ENCODE peak calls at places on chromosomes 3 and 15, in five cellular contexts. U is IMR-90, V is neuronal stem cell, L is mesendoderm, H is trophoblast cell. Y is an unnamed sample.

GRCh38 chr3:61575893-61576292 is 14.5 kb downstream of the PTPRG start:
- DNase-seq in H (no peak), V (no peak), U (no peak), L (no peak), Y (no peak)

GRCh38 chr3:136858381-136858780 is 3.6 kb upstream of the NCK1 start:
- DNase-seq in V (no peak), H (no peak), U (no peak), L (no peak), Y (no peak)

GRCh38 chr3:155804298-155804697 is 1.8 kb downstream of the C3orf33 start:
- DNase-seq in L (no peak), H (no peak), U (no peak), V (no peak), Y (no peak)

GRCh38 chr3:174488527-174488926 is 370.6 kb upstream of the NAALADL2 start:
- DNase-seq in H (no peak), V (no peak), L (no peak), U (peak), Y (no peak)

GRCh38 chr15:43527016-43527801 is 9.8 kb downstream of the MAP1A start:
- DNase-seq in V (no peak), H (no peak), U (no peak), L (no peak), Y (no peak)

GRCh38 chr15:60385620-60386552 is 11.9 kb downstream of the ANXA2 start:
- DNase-seq in V (no peak), H (no peak), U (no peak), L (no peak), Y (no peak)

GRCh38 chr15:50803479-50803878 is 38.0 kb upstream of the SPPL2A start:
- DNase-seq in H (no peak), V (no peak), U (no peak), L (no peak), Y (no peak)

GRCh38 chr15:57384024-57384423 is 7.7 kb downstream of the CGNL1 start:
- DNase-seq in L (no peak), V (no peak), U (no peak), H (no peak), Y (no peak)

GRCh38 chr3:40829876-40830275 is 305.1 kb downstream of the ZNF621 start:
- DNase-seq in H (no peak), L (no peak), V (no peak), U (no peak), Y (no peak)

GRCh38 chr3:58237940-58238681 is 519 bp downstream of the ABHD6 start:
- DNase-seq in L (peak), V (peak), H (peak), U (peak), Y (peak)

GRCh38 chr3:125112981-125113380 is 57.2 kb upstream of the HEG1 start:
- DNase-seq in U (no peak), V (no peak), L (no peak), H (no peak), Y (no peak)

GRCh38 chr15:85025516-85026279 is 44.0 kb downstream of the PDE8A start:
- DNase-seq in U (no peak), H (no peak), V (no peak), L (no peak), Y (no peak)

GRCh38 chr15:37109151-37109912 is 9.0 kb upstream of the MEIS2 start:
- DNase-seq in H (no peak), L (peak), U (no peak), V (peak), Y (peak)

GRCh38 chr3:10334042-10334441 is 13.1 kb upstream of the SEC13 start:
- DNase-seq in H (no peak), V (no peak), L (no peak), U (no peak), Y (no peak)

GRCh38 chr3:188019761-188020160 is 134.2 kb upstream of the LPP start:
- DNase-seq in V (no peak), L (no peak), H (no peak), U (no peak), Y (no peak)

GRCh38 chr15:83565553-83566159 is 88.3 kb upstream of the ADAMTSL3 start:
- DNase-seq in U (peak), V (peak), L (peak), H (no peak), Y (no peak)

GRCh38 chr3:117893638-117894037 is 1141.0 kb downstream of the IGSF11 start:
- DNase-seq in L (no peak), H (no peak), U (no peak), V (no peak), Y (no peak)

GRCh38 chr15:38217788-38218609 is 34.6 kb upstream of the SPRED1 start:
- DNase-seq in U (no peak), V (no peak), L (no peak), H (peak), Y (no peak)

GRCh38 chr15:100948430-100948762 is 29.2 kb downstream of the LRRK1 start:
- DNase-seq in H (no peak), U (no peak), V (no peak), L (no peak), Y (no peak)

GRCh38 chr3:167780214-167780613 is 44.7 kb downstream of the SERPINI1 start:
- DNase-seq in V (no peak), L (no peak), U (no peak), H (no peak), Y (no peak)

GRCh38 chr3:142613491-142613890 is 17.3 kb downstream of the PLS1 start:
- DNase-seq in H (no peak), V (no peak), U (no peak), L (no peak), Y (no peak)

GRCh38 chr15:76150971-76151598 is 91.3 kb downstream of the TMEM266 start:
- DNase-seq in U (peak), V (peak), L (peak), H (peak), Y (peak)

GRCh38 chr3:12925648-12926047 is 84.3 kb upstream of the RPL32 start:
- DNase-seq in L (no peak), H (no peak), V (no peak), U (no peak), Y (no peak)

GRCh38 chr3:70120360-70120966 is 120.9 kb downstream of the SAMMSON start:
- DNase-seq in H (peak), L (peak), V (peak), U (peak), Y (peak)

DNA sequence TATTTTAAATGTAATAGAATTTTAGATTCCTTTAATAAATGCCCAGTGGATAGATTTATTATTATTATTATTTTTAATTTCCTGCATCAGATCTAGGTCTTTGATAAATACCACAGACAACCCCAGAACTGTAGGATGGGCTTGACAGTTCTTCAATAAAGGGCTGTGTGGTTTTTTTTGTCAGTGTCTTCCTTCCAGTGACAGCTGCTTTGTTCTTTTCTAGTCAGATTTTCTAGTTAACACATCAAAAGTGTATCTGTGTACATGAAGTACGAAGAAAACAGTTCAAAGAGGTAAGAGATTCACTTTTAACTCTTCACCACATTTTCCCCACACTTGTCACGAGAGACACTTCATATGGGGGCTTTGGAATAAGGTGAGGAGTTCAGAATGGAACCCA is 120.4 kb downstream of the SAMMSON start:
- DNase-seq in V (no peak), U (no peak), L (no peak), H (no peak), Y (no peak)
- H3K4ac ChIP-seq in V (no peak), U (no peak), L (no peak), H (no peak), Y (no peak)

DNA sequence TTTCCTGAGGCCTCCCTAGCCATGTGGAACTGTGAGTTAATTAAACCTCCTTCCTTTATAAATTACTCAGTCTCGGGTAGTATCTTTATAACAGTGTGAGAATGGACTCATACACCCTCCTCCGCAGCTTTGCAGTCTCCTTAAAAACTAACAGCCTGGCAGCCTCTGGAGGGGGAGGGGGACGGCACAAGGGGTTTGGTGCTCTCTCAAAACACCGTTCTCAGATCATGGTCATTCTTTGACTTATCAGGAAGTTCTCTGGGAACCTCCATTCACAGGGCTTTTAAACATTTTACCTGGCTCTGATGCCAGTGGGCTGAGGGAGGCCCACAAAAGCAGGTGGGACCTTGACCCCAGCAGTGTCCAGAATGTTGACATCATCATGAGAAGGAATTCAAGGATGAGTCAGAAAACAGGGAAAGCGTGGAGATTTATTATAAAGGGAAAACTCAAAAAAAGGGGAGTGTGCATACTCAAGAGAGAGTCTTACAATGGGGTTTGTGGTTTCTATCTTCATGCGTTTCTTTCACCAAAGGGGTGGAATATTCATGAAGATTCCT is 43.9 kb downstream of the ONECUT1 start:
- DNase-seq in U (no peak), H (no peak), L (no peak), V (no peak), Y (no peak)
- H3K4ac ChIP-seq in U (no peak), H (no peak), L (peak), V (no peak), Y (peak)

GRCh38 chr15:66390670-66391069 is 4.0 kb downstream of the MAP2K1 start:
- DNase-seq in V (no peak), U (no peak), H (no peak), L (no peak), Y (no peak)

GRCh38 chr15:66388576-66388975 is 1.9 kb downstream of the MAP2K1 start:
- DNase-seq in U (no peak), V (no peak), L (no peak), H (no peak), Y (no peak)

GRCh38 chr15:66388057-66388363 is 1.3 kb downstream of the MAP2K1 start:
- DNase-seq in H (no peak), U (no peak), L (no peak), V (no peak), Y (no peak)

GRCh38 chr15:66389859-66390382 is 3.2 kb downstream of the MAP2K1 start:
- DNase-seq in L (no peak), U (peak), V (no peak), H (no peak), Y (no peak)

GRCh38 chr15:66389098-66389858 is 2.6 kb downstream of the MAP2K1 start:
- DNase-seq in H (no peak), L (no peak), U (no peak), V (no peak), Y (no peak)
- H3K4ac ChIP-seq in H (peak), L (no peak), U (no peak), V (no peak), Y (no peak)

GRCh38 chr15:69296606-69297005 is 2.1 kb upstream of the PAQR5 start:
- DNase-seq in L (no peak), H (no peak), V (no peak), U (no peak), Y (no peak)
- H3K4ac ChIP-seq in L (no peak), H (no peak), V (no peak), U (no peak), Y (no peak)

DNA sequence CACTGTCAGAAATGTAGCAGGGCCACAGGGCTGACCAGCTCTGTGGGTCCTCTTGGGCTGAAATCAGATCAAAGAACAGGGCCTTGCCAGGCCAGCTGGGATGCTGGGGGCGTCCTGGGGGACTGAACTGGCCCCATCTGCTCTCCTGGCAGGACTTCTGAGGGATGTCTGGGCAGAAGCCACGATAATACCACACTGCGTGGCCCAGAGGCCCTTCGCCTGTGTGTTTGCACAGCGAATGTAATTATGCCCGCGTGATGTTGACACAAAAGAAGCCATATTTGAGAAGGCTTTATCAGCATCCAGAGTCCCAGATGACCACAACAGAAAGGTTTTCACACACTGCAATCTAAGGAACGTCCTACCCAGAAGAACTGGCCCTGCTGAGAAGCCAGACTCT is 174.0 kb downstream of the RAB11A start:
- DNase-seq in L (no peak), H (no peak), V (no peak), U (no peak), Y (no peak)
- H3K4ac ChIP-seq in L (no peak), H (no peak), V (no peak), U (no peak), Y (no peak)

GRCh38 chr3:72271923-72272322 is 487.0 kb upstream of the PROK2 start:
- DNase-seq in U (no peak), H (no peak), L (no peak), V (no peak), Y (no peak)

GRCh38 chr3:72273615-72274014 is 488.7 kb upstream of the PROK2 start:
- DNase-seq in V (no peak), U (peak), L (peak), H (peak), Y (peak)

GRCh38 chr3:72270730-72271129 is 485.8 kb upstream of the PROK2 start:
- DNase-seq in U (no peak), H (no peak), L (no peak), V (no peak), Y (no peak)

GRCh38 chr3:72271215-72271614 is 486.3 kb upstream of the PROK2 start:
- DNase-seq in U (no peak), L (no peak), V (no peak), H (no peak), Y (no peak)

DNA sequence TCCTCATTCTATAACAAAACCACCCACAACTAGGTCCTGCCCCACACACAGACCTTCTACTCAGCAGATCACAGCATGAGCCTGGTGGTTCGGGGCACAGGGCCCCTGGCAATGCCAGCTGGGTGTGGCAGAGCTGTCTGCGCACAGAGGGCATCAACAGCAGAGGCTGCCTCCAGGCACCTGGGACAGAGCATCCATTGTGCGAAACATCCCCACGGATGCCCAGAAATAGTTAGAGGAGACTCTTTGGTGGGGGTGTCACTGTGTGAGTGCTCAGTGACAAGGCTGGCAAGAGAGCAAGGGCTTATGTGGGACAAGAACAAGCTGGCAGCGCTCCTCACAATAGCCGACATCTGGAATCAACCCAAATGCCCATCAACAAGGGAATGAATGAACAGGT is 487.4 kb upstream of the PROK2 start:
- DNase-seq in L (no peak), H (no peak), U (no peak), V (no peak), Y (no peak)
- H3K4ac ChIP-seq in L (no peak), H (no peak), U (peak), V (no peak), Y (no peak)

GRCh38 chr3:45319231-45320085 is 68.9 kb upstream of the LARS2 start:
- DNase-seq in V (no peak), H (no peak), U (no peak), L (no peak), Y (no peak)
- H3K4ac ChIP-seq in V (no peak), H (no peak), U (no peak), L (no peak), Y (no peak)

GRCh38 chr3:3127432-3128010 is 781 bp downstream of the TRNT1 start:
- DNase-seq in V (no peak), U (peak), H (no peak), L (peak), Y (no peak)
- H3K4ac ChIP-seq in V (no peak), U (peak), H (peak), L (peak), Y (peak)

Y was measured in H9.